ENCODE peak calls at places on chromosomes 13 and 19, in five cellular contexts. L is ovary, K is tibial artery, D is colonic mucosa, C is cardiac fibroblast. V is an unnamed sample.

GRCh38 chr13:110221331-110221730 is 85.6 kb downstream of the COL4A1 start:
- DNase-seq in C (no peak), K (no peak), D (no peak), L (no peak), V (no peak)

GRCh38 chr13:95536629-95537241 is 15.8 kb upstream of the CLDN10 start:
- DNase-seq in D (no peak), L (no peak), K (no peak), C (peak), V (peak)

GRCh38 chr13:42574435-42575311 is 721 bp downstream of the TNFSF11 start:
- DNase-seq in L (no peak), K (no peak), D (no peak), C (no peak), V (no peak)

GRCh38 chr19:2636142-2636896 is 66.2 kb downstream of the GNG7 start:
- DNase-seq in K (no peak), L (no peak), D (no peak), C (no peak), V (no peak)

GRCh38 chr19:7342143-7342542 is 6.6 kb upstream of the ARHGEF18 start:
- DNase-seq in D (no peak), K (no peak), L (peak), C (no peak), V (no peak)

GRCh38 chr13:80742027-80742426 is 401.1 kb upstream of the SPRY2 start:
- DNase-seq in D (no peak), L (no peak), C (no peak), K (no peak), V (no peak)

GRCh38 chr13:41017153-41017552 is 2.0 kb downstream of the ELF1 start:
- DNase-seq in C (no peak), D (no peak), L (no peak), K (no peak), V (no peak)

GRCh38 chr13:51583875-51584730 is at the start of gene WDFY2:
- DNase-seq in K (peak), C (peak), D (peak), L (peak), V (peak)

GRCh38 chr13:49603318-49603717 is 18.0 kb upstream of the RCBTB1 start:
- DNase-seq in C (no peak), L (no peak), D (no peak), K (no peak), V (no peak)

GRCh38 chr13:94858856-94859811 is 146.8 kb upstream of the SOX21 start:
- DNase-seq in C (no peak), K (peak), L (peak), D (peak), V (peak)

GRCh38 chr13:79237981-79238380 is 168.1 kb downstream of the RBM26 start:
- DNase-seq in D (no peak), K (no peak), L (no peak), C (no peak), V (no peak)

GRCh38 chr19:29858621-29859020 is 46.8 kb downstream of the CCNE1 start:
- DNase-seq in C (no peak), K (no peak), L (no peak), D (no peak), V (no peak)

GRCh38 chr19:18894254-18895037 is 1.5 kb downstream of the CERS1 start:
- DNase-seq in D (no peak), K (peak), C (peak), L (no peak), V (no peak)

GRCh38 chr13:39186205-39186880 is 148.1 kb downstream of the NHLRC3 start:
- DNase-seq in C (no peak), L (no peak), D (no peak), K (no peak), V (no peak)

GRCh38 chr13:28324181-28324789 is 170.6 kb downstream of the FLT1 start:
- DNase-seq in K (no peak), C (peak), L (no peak), D (peak), V (peak)

GRCh38 chr13:103948477-103948876 is 882.3 kb upstream of the SLC10A2 start:
- DNase-seq in L (no peak), K (no peak), D (no peak), C (peak), V (no peak)

GRCh38 chr19:17125052-17125727 is 49.6 kb downstream of the MYO9B start:
- DNase-seq in L (no peak), D (no peak), C (no peak), K (no peak), V (peak)

GRCh38 chr19:1089126-1089771 is 5.9 kb downstream of the POLR2E start:
- DNase-seq in C (no peak), L (no peak), D (no peak), K (no peak), V (no peak)

GRCh38 chr19:2962018-2962670 is 15.2 kb upstream of the TLE6 start:
- DNase-seq in K (no peak), D (peak), L (no peak), C (peak), V (peak)

GRCh38 chr19:5591476-5591875 is 23.7 kb upstream of the TINCR start:
- DNase-seq in L (no peak), D (no peak), C (no peak), K (no peak), V (no peak)

GRCh38 chr19:40219721-40220276 is 1.6 kb upstream of the TTC9B start:
- DNase-seq in L (no peak), K (no peak), D (no peak), C (peak), V (peak)

GRCh38 chr13:114015111-114015551 is 41.3 kb upstream of the C13orf46 start:
- DNase-seq in C (no peak), D (no peak), L (no peak), K (no peak), V (no peak)

GRCh38 chr13:114013336-114013735 is 39.5 kb upstream of the C13orf46 start:
- DNase-seq in C (no peak), L (no peak), K (no peak), D (no peak), V (no peak)

GRCh38 chr13:114015608-114016295 is 41.9 kb upstream of the C13orf46 start:
- DNase-seq in L (no peak), K (no peak), D (peak), C (peak), V (no peak)

GRCh38 chr13:114012921-114013320 is 39.0 kb upstream of the C13orf46 start:
- DNase-seq in C (no peak), D (no peak), L (no peak), K (no peak), V (no peak)

DNA sequence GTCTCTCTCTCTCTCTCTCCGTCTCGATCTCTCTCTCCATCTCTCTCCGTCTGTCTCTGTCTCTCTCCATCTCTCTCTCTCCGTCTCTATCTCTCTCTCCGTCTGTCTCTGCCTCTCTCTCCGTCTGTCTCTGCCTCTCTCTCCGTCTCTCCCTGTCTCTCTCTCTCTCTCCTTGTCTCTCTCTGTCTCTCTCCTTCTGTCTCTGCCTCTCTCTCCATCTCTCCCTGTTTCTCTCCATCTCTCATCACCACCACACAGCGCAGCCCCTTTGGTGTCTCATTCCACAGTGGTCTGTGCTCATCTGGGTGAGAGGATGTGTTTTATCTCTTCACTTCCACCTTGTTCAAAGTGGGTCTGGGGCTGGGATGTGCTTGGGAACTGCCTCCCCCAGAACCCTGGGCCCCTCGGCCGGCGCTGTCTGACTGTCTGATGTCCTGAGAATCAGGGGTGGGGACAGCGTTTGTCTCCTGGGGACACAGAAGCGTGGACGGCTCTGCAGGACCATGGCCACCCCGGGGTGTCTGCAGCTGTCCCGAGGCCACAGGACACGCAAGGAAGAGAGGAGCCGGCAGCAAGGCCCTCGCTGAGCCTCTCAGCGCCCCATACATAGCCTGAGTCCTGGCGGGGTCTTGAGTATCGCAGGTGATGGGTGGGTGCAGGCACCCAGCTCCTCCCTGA is 40.2 kb upstream of the C13orf46 start:
- DNase-seq in K (no peak), D (no peak), C (no peak), L (no peak), V (no peak)
- TF ChIP-seq CTCF in K (no peak), D (no peak), C (no peak), L (no peak), V (no peak)

DNA sequence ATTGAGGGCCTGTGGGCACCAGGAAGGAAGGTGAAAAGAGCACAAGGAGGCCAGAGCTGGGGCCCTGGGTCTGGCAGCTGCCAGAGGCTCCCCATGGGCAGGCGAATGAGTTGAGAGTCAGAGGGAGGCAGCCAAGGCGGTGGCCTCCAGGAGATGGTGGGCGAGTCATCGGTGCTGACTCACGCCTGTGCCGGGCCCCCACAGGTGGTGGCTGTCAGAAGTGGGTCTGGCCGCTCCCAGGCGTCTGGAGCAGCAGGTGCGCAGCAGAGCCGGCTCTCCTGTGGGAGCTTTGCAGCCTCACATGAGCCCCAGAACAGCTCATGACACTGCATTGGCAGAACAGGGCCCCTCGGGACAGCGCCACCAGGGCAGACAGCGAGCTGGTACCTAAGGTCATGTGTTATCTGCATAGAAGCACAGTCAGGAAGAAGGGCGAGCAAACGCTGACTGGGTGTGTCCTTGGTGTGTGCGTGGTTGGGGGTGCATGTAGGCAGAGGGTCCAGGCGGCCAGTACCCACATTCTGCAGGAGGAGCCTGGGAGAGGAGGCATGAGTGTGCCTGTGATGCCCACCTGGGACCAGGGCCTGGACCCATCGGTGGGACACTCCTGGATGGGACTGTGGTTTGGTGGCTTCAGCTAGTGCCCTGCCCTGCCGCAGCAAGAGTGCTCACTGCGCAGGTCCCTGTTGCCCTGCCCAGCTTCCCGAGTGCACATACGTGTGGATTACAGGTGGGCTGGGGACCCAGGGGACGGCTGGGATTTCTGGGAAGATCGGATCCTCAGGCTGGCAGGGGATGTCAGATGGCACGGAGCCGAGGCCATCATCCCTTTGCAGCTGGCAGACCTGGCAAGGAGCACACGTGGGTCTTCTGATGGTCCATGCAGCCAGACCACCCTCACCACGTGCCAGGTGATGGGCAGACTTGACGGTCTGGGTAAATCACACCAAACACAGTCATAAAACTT is 69.0 kb downstream of the CHST8 start:
- DNase-seq in D (no peak), L (no peak), K (peak), C (no peak), V (no peak)
- H3K4me3 ChIP-seq in D (no peak), L (no peak), K (no peak), C (no peak), V (no peak)

DNA sequence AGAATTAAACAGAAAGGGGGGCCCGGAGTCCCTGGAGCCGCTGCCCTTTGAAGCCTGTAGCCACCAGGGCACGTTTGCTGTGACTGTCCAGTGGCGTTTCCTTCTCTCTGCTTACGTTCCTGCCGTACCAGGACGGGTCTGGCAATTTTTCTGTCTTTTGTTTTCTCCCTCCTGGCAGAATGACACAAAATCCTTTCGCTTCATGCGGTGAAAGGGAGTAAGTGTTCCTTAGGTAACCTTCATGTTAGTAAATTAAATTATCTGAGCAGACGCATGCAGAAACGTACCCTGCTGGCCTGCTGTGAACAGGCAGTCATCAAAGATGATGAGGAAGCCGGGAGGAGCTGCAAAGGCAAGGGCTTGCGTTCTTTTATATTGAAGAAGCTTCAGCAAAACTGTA is 299.3 kb upstream of the ARGLU1 start:
- DNase-seq in C (no peak), K (no peak), D (no peak), L (no peak), V (no peak)
- TF ChIP-seq CTCF in C (no peak), K (peak), D (no peak), L (no peak), V (peak)

DNA sequence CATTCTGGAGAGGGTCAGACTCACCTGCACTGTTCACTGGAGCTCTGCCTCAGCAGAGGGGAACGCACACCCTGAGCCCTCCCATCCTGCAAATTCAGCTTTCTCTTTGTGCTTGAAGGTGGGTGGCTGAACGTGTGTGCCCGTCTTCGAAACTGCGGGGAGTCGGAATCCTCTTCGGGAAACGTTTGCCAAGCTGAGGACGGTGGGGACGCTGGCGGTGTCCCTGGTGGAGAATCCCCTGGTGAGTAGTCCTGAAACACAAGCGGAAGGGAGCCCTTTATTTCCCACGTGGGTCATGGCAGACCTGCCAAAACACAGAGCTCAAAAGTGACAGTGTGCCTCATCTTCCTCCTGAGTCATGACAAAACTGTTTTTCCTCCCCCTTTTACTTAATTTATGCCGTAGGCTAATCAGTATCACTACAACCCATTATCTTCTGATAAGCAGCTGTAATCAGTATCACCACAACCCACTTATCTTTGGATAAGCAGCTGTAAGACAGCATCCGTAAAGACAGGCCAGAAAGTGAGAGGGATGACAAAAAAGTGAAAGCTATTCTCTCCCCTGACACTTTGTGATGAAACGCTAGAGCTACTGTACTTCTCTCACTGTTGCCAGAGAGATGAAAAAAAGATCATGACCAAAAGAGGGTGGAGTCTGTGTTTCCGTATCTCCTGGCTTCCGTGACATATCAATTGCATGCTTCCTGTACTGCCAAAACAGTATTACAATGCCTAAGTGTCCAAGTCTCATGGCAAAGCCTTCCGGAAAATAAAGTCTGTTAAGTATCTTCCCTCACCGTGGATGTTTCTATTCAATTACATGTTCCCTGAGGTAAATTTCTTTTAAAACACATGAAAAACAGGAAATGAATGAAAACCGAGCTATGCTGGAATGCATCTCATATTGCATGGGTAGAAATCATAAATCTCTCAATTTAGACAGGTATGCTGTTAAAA is 155.5 kb downstream of the TBC1D4 start:
- DNase-seq in C (peak), K (no peak), D (no peak), L (peak), V (peak)
- H3K4me3 ChIP-seq in C (peak), K (no peak), D (no peak), L (no peak), V (no peak)

DNA sequence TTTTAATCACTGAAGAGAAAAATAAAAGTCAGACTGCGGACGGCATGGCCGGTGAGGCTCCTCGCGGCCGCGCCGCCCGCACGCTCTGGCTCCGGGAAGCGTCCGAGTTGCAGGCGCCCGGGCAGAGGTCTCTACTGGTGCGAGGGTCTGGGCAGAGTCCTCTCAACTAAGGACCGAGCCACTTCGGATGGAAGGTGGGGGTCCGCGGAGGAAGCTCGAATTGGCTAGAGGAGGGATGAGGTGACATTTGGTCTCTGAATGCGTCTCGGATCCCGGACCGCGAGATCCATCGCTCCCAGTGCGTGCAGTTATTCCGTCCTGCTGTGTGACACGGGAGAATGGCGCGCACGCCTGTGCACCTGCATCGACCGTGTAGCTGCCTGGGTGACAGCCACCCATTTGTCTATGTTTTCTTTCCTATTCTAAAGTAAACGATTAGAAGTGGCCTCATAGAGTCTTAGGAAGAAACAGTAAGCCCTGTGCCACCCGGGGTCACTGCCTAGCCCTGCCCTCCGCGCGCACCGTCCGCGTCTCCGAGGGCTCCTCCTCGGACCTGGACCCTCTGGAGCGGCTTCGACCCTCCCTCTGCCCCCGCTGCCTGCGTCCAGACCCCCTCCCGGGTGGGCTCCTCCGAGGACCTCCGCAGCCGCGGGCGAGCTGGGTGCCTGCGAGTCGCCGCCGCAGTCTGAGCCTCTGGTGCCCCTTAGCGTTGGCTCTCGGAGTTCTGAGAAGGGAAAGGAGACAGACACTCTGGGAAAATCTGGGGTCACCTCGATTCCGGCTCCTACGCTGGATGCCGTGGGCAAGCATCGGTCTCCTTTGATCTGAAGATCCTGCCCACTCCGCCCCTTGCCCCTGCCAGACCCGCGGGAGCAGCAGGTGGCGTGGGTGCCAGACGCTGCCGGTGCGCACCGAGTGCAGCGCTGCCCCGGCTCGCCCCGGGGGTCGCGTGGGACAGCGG is 347.4 kb downstream of the LIG4 start:
- DNase-seq in K (no peak), L (no peak), C (peak), D (no peak), V (no peak)
- TF ChIP-seq CTCF in K (no peak), L (no peak), C (peak), D (no peak), V (peak)

DNA sequence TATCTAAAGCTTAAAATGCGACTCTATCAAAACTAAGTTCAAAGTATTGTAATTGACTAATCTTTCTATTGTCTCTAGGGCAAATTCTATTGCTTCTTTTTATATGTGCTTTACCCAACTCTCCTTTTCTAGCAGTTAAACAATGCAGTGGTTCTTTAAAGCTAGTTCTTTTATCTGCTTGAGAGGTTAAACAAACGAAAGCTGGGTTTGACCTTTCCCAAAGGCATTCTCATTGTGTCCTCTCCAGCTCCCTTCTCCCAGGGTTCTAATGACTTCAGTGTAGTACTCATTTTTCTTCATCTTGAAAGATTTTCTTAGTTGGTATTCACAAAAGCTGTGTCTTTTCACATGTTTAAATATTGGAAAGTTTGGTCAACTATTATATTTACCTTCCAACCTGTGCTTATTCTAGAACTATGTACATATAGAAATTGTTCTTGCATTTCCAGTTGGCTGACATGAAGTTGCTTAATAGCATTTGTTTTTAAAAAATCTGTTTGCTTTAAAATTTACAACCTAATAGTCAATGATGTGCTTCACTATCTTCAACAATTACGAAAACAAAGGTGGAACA is 1.5 kb downstream of the WASF3 start:
- DNase-seq in C (no peak), D (no peak), K (no peak), L (no peak), V (no peak)
- H3K4me3 ChIP-seq in C (no peak), D (no peak), K (peak), L (peak), V (peak)